ENCODE peak calls at places on chromosomes 3 and 15, in four cellular contexts. W is fibroblast of lung, J is GM20000, X is choroid plexus epithelial cell. P is an unnamed sample.

GRCh38 chr15:40859206-40859851 is 14.7 kb downstream of the RHOV start:
- DNase-seq in W (peak; percentile 73), J (peak; percentile 85), X (peak; percentile 88), P (peak; percentile 86)

GRCh38 chr3:156676467-156677119 is 2.2 kb downstream of the TIPARP start:
- DNase-seq in W (no peak), J (no peak), X (peak; percentile 37), P (no peak)

GRCh38 chr3:18649666-18650363 is 224.7 kb upstream of the SATB1 start:
- DNase-seq in W (no peak), J (peak; percentile 21), X (no peak), P (peak; percentile 9)

GRCh38 chr3:54358327-54358726 is 236.0 kb downstream of the CACNA2D3 start:
- DNase-seq in W (no peak), J (no peak), X (no peak), P (no peak)

GRCh38 chr3:35664460-35664919 is 25.2 kb downstream of the ARPP21 start:
- DNase-seq in W (peak; percentile 45), J (peak; percentile 7), X (peak; percentile 73), P (no peak)

GRCh38 chr3:73637042-73637441 is 12.3 kb upstream of the PDZRN3 start:
- DNase-seq in W (peak; percentile 14), J (no peak), X (no peak), P (no peak)

GRCh38 chr3:184727357-184728060 is 15.6 kb upstream of the MAGEF1 start:
- DNase-seq in W (peak; percentile 71), J (peak; percentile 66), X (peak; percentile 72), P (peak; percentile 74)

GRCh38 chr3:133121471-133121870 is 83.3 kb downstream of the TMEM108 start:
- DNase-seq in W (no peak), J (no peak), X (no peak), P (no peak)

GRCh38 chr15:58952751-58953150 is 19.3 kb upstream of the SLTM start:
- DNase-seq in W (peak; percentile 60), J (no peak), X (peak; percentile 37), P (no peak)

GRCh38 chr3:8618950-8619349 is 25.6 kb downstream of the SSUH2 start:
- DNase-seq in W (no peak), J (no peak), X (no peak), P (no peak)

DNA sequence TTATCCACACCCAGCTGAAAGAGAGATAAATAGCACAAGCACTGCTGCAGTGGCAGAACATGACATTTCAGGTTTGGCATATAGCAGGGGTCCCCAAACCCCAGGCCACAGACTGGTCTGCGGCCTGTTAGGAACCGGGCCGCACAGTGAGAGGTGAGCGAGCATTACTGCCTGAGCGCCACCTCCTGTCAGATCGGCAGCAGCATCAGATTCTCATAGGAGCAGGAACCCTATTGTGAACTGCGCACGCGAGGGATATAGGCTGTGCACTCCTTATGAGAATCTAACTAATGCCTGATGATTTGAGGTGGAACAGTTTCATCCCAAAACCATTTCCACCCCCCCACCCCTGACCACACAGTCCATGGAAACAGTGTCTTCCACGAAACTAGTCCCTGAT is 54.6 kb downstream of the CCR4 start:
- DNase-seq in W (no peak), J (no peak), X (no peak), P (no peak)
- TF ChIP-seq CTCF in W (no peak), J (no peak), X (no peak), P (no peak)

GRCh38 chr3:30779686-30780287 is 114.7 kb downstream of the GADL1 start:
- DNase-seq in W (peak; percentile 47), J (peak; percentile 19), X (peak; percentile 61), P (peak; percentile 14)
- TF ChIP-seq CTCF in W (peak; percentile 58), J (no peak), X (peak; percentile 73), P (peak; percentile 23)

DNA sequence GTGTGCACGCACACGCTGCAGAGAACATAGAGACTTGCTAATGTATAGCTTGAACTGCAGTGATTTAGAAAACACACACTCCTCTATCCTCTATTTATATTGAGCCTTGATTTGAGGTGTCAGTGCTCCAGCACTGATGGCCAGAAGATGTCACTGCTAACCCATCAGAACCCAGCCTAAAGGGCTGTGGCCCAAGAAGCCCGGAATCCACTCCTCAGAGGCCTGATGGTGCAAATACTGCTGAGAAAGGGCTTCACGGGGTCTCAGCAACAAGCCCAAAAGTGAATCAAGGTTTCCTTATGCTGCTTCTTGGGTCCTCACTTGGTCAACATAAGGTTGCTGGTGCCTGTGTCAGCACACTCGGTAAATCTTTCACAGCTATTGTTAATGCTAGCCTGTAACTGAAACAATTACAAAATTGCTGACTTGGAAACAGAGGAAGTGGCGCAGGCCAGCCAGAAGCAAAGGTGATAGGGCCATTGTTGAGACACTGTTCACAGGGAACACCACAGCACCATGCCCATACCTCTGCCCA is 60.3 kb downstream of the HEG1 start:
- DNase-seq in W (peak; percentile 65), J (peak; percentile 77), X (peak; percentile 65), P (peak; percentile 75)
- TF ChIP-seq CTCF in W (peak; percentile 62), J (peak; percentile 50), X (peak; percentile 70), P (peak; percentile 77)

DNA sequence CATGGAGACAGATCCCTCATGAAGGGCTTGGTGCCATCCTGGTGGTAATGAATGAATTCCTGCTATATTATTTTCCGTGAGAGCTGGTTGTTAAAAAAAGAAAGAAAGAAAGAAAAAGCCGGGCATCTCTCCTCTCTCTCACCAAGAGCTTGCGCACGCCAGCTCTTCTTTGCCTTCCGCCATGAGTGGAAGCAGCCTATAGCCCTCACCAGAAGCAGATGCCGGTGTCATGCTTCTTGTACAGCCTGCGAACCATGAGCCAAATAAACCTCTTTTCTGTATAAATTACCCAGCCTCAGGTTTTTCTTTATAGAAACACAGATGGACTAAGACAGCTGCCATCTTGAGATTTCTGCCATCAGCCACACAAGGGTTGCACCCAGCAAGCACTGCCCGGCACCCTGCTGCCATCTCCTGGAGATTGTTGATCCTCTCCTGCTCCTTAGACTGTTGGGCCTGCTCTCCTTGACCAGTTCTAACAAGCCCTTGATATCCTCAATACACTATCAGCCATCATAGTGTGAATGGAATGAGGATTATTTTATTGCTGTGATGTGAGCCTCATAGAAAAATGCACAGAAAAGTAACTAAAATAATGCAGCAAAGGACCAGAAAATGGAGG is 3.5 kb upstream of the AHSG start:
- DNase-seq in W (no peak), J (peak; percentile 33), X (peak; percentile 35), P (peak; percentile 42)
- TF ChIP-seq CTCF in W (peak; percentile 25), J (peak; percentile 6), X (peak; percentile 37), P (peak; percentile 21)

DNA sequence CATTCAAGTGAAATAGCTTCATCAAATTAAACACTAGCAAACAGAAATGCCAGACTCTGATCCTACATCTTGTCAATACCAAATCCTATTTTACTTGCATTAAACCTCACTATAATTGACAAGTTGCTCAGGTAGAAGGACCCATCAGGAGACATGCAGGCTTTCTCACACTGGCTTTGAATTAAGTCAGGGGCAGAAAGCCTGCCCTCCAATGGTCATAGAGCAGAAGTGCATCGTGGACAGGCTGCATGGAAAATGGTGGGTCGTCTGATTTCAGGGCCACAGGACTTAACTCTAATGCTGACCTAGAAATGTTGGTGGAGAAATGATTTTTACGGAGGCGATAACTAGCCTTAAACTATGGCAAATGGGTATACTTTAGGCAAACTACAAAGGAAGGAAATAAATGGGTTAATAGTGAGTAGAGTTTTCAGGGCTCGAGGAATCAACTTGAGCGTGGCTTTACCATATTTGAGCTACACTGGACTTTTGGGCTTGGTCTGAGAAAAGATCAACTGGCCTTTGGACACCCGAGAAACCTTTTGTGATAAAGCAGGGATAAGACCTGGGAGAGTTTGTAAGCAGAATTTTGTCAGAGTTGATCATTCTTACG is 283.9 kb downstream of the GRM7 start:
- DNase-seq in W (no peak), J (peak; percentile 19), X (no peak), P (peak; percentile 6)
- TF ChIP-seq CTCF in W (no peak), J (no peak), X (peak; percentile 12), P (peak; percentile 52)

GRCh38 chr15:79967331-79968182 is 3.4 kb downstream of the BCL2A1 start:
- DNase-seq in W (no peak), J (no peak), X (no peak), P (no peak)
- TF ChIP-seq CTCF in W (no peak), J (no peak), X (no peak), P (no peak)

DNA sequence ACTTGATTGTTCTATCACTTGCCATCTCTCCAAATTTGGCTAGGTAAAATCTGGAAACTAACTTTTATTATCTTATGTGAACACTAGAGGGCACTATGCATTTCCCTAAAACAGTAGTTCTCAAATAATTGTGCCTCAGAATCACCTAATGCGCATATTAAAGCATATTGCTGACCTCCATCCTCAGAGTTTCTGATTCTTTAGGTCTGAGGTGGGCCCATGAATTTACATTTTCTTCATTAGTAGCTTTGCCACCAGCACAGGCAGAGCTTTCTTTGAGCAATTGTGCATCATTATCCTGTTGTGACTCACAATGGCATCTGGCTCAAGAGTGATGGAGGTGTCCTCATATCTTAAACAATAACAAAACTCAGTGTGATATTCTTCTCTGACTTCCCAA is 17.5 kb upstream of the BCHE start:
- DNase-seq in W (peak; percentile 45), J (peak; percentile 16), X (peak; percentile 23), P (peak; percentile 14)
- TF ChIP-seq CTCF in W (peak; percentile 51), J (peak; percentile 19), X (peak; percentile 53), P (peak; percentile 53)

DNA sequence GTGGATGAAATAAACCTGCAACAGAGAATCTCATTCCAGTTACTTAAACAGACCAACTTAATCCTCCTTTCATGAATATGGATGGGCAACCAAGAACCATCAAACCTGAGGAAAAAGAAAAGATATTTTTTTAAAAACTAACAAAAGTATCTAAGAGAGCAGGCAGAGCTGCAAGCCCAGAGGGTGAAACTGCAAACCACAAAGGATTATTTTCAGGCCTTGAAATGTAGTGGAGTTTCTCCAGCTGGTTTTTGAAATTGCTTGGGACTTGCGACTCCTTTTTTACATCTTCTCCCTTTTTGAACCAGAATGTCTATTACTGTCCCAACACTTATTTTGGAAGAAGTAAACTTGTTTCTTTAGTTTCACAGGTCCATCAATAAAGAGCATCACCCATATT is 87.4 kb downstream of the STAG1 start:
- DNase-seq in W (no peak), J (no peak), X (peak; percentile 9), P (no peak)
- TF ChIP-seq CTCF in W (no peak), J (no peak), X (no peak), P (no peak)

DNA sequence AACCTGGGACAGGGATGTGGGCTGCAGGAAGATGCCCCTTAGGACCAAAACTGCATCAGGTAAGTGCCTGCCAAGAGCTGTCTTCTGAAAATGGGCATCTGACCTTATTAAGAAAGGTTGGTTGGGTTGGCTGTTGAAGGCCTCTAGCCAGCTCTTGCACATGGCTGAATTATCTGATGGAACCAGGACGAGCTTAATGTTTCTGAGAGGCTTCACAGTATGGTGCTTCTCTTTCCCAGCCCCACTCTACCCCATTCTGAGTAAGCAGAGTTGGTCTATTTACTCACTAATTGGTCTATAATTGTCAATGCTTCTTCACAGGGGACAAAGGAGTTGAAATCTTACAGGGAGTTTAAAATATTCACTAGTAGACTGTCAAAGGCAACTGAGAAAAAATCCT is 48.4 kb downstream of the DTWD1 start:
- DNase-seq in W (no peak), J (no peak), X (no peak), P (no peak)
- TF ChIP-seq CTCF in W (no peak), J (no peak), X (no peak), P (no peak)